ENCODE peak calls at places on chromosome 21, in ten cellular contexts. B, L, Z, I, P, R, F, D, Y and M are unnamed samples.

GRCh38 chr21:14263879-14264278 is 47.9 kb downstream of the RBM11 start:
- DNase-seq in B (no peak), L (no peak), Z (no peak), I (no peak), P (no peak), R (no peak), F (no peak), D (no peak), Y (no peak), M (no peak)

GRCh38 chr21:36175771-36176565 is 19.3 kb downstream of the DOP1B start:
- DNase-seq in B (no peak), L (no peak), Z (no peak), I (no peak), P (no peak), R (no peak), F (no peak), D (no peak), Y (no peak), M (no peak)

GRCh38 chr21:30408782-30409494 is 13.1 kb downstream of the KRTAP13-1 start:
- DNase-seq in B (no peak), L (peak), Z (no peak), I (no peak), P (peak), R (no peak), F (peak), D (peak), Y (no peak), M (no peak)

GRCh38 chr21:38126677-38127271 is 130.0 kb upstream of the KCNJ15 start:
- DNase-seq in B (no peak), L (peak), Z (no peak), I (no peak), P (peak), R (no peak), F (peak), D (peak), Y (no peak), M (peak)

GRCh38 chr21:44836666-44837471 is 19.0 kb upstream of the SUMO3 start:
- DNase-seq in B (peak), L (no peak), Z (no peak), I (no peak), P (peak), R (no peak), F (no peak), D (no peak), Y (no peak), M (no peak)

GRCh38 chr21:26813426-26813998 is 31.7 kb downstream of the ADAMTS1 start:
- DNase-seq in B (no peak), L (no peak), Z (no peak), I (no peak), P (no peak), R (no peak), F (no peak), D (no peak), Y (no peak), M (no peak)

GRCh38 chr21:40194181-40194580 is 326.9 kb downstream of the PCP4 start:
- DNase-seq in B (no peak), L (no peak), Z (no peak), I (no peak), P (no peak), R (no peak), F (no peak), D (no peak), Y (no peak), M (no peak)

GRCh38 chr21:39647476-39647875 is 34.7 kb downstream of the B3GALT5 start:
- DNase-seq in B (no peak), L (no peak), Z (no peak), I (no peak), P (no peak), R (no peak), F (no peak), D (no peak), Y (no peak), M (no peak)

GRCh38 chr21:25561668-25562641 is 45.3 kb downstream of the MRPL39 start:
- DNase-seq in B (peak), L (peak), Z (peak), I (peak), P (peak), R (no peak), F (peak), D (no peak), Y (peak), M (no peak)

GRCh38 chr21:43819511-43820405 is 30.4 kb downstream of the RRP1 start:
- DNase-seq in B (no peak), L (no peak), Z (peak), I (peak), P (no peak), R (no peak), F (no peak), D (no peak), Y (no peak), M (no peak)

GRCh38 chr21:17295997-17296396 is 216.8 kb upstream of the CXADR start:
- DNase-seq in B (no peak), L (no peak), Z (no peak), I (no peak), P (no peak), R (no peak), F (no peak), D (no peak), Y (no peak), M (no peak)

GRCh38 chr21:26519142-26519541 is 53.9 kb downstream of the CYYR1 start:
- DNase-seq in B (no peak), L (no peak), Z (no peak), I (no peak), P (no peak), R (no peak), F (no peak), D (no peak), Y (no peak), M (no peak)

GRCh38 chr21:37207441-37208009 is 59.6 kb downstream of the VPS26C start:
- DNase-seq in B (no peak), L (peak), Z (no peak), I (no peak), P (peak), R (no peak), F (no peak), D (no peak), Y (peak), M (no peak)

GRCh38 chr21:35366348-35367085 is 317.4 kb upstream of the RUNX1 start:
- DNase-seq in B (peak), L (no peak), Z (no peak), I (peak), P (no peak), R (no peak), F (no peak), D (no peak), Y (no peak), M (no peak)

GRCh38 chr21:44779417-44780139 is 22.0 kb downstream of the UBE2G2 start:
- DNase-seq in B (no peak), L (no peak), Z (no peak), I (no peak), P (no peak), R (no peak), F (no peak), D (no peak), Y (no peak), M (no peak)

GRCh38 chr21:21159253-21159899 is 161.2 kb downstream of the NCAM2 start:
- DNase-seq in B (no peak), L (no peak), Z (no peak), I (no peak), P (no peak), R (no peak), F (no peak), D (no peak), Y (no peak), M (no peak)

GRCh38 chr21:18832081-18832670 is 428.6 kb upstream of the TMPRSS15 start:
- DNase-seq in B (no peak), L (no peak), Z (no peak), I (no peak), P (no peak), R (no peak), F (no peak), D (no peak), Y (no peak), M (no peak)

GRCh38 chr21:27021046-27021445 is 54.2 kb upstream of the ADAMTS5 start:
- DNase-seq in B (no peak), L (no peak), Z (no peak), I (no peak), P (no peak), R (no peak), F (no peak), D (no peak), Y (no peak), M (no peak)

GRCh38 chr21:36471254-36471723 is 8.6 kb downstream of the CLDN14 start:
- DNase-seq in B (no peak), L (no peak), Z (no peak), I (no peak), P (no peak), R (no peak), F (no peak), D (peak), Y (peak), M (no peak)

GRCh38 chr21:25639167-25639921 is at the start of gene JAM2:
- DNase-seq in B (peak), L (peak), Z (peak), I (peak), P (peak), R (no peak), F (no peak), D (no peak), Y (no peak), M (peak)

GRCh38 chr21:20971296-20971921 is 26.8 kb upstream of the NCAM2 start:
- DNase-seq in B (peak), L (peak), Z (no peak), I (peak), P (peak), R (no peak), F (no peak), D (no peak), Y (no peak), M (peak)

GRCh38 chr21:44965251-44966022 is 25.6 kb downstream of the SLX9 start:
- DNase-seq in B (no peak), L (no peak), Z (no peak), I (no peak), P (no peak), R (no peak), F (no peak), D (no peak), Y (no peak), M (no peak)

DNA sequence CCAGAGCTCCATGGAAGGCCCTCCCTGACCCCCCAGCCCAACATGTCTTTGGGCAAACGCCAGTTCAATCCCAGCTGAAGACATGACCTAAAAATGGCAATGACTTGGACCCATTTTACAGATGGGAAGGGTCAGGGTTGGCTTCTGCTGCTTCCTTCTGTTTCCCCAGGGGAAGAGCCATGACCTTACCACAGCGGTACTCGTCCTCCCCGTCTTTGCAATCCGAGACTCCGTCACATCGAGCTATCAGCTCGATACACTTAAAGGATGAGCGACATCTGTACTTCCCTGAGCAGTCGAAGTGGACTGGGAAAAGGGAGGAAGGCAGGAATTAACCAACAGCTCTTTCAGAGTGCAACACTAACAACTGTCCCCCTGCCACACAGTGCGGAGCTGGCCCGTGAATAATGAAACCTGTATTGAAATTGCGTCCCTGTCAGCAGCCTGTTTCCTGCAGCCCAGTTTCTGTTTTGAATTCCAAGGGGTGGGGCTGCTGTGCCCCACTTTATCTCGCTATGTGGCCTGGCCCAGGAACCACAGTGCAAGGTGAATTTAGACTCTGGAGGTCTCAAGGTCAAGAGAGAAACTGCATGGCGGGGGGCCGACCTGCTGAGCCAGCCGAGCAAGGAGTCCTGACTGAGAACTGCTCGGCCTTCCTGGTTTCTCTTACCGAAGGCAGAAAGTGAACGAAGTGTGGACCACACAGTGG is 7.0 kb downstream of the TMPRSS3 start:
- DNase-seq in B (no peak), L (no peak), Z (no peak), I (peak), P (no peak), R (no peak), F (peak), D (no peak), Y (no peak), M (no peak)
- TF ChIP-seq EP300 in B (no peak), L (no peak), Z (no peak), I (no peak), P (no peak), R (no peak), F (no peak), D (no peak), Y (no peak), M (no peak)

GRCh38 chr21:45980697-45981096 is 873 bp upstream of the COL6A1 start:
- DNase-seq in B (no peak), L (no peak), Z (no peak), I (no peak), P (no peak), R (no peak), F (no peak), D (no peak), Y (no peak), M (no peak)

GRCh38 chr21:45979651-45980050 is 1.9 kb upstream of the COL6A1 start:
- DNase-seq in B (peak), L (no peak), Z (peak), I (peak), P (peak), R (no peak), F (no peak), D (no peak), Y (no peak), M (no peak)

GRCh38 chr21:45979141-45979631 is 2.4 kb upstream of the COL6A1 start:
- DNase-seq in B (peak), L (peak), Z (peak), I (peak), P (peak), R (no peak), F (no peak), D (no peak), Y (no peak), M (no peak)

GRCh38 chr21:45981154-45981606 is 390 bp upstream of the COL6A1 start:
- DNase-seq in B (peak), L (peak), Z (peak), I (peak), P (peak), R (peak), F (peak), D (peak), Y (no peak), M (peak)

GRCh38 chr21:45980271-45980670 is 1.3 kb upstream of the COL6A1 start:
- DNase-seq in B (no peak), L (no peak), Z (peak), I (peak), P (no peak), R (no peak), F (no peak), D (no peak), Y (no peak), M (no peak)
- TF ChIP-seq EP300 in B (no peak), L (no peak), Z (no peak), I (no peak), P (no peak), R (no peak), F (no peak), D (no peak), Y (no peak), M (no peak)

GRCh38 chr21:33125981-33126380 is 56.0 kb downstream of the OLIG1 start:
- DNase-seq in B (no peak), L (no peak), Z (no peak), I (no peak), P (no peak), R (no peak), F (no peak), D (no peak), Y (no peak), M (no peak)

GRCh38 chr21:33124879-33125278 is 54.9 kb downstream of the OLIG1 start:
- DNase-seq in B (no peak), L (no peak), Z (no peak), I (no peak), P (no peak), R (no peak), F (no peak), D (no peak), Y (no peak), M (no peak)

GRCh38 chr21:33127154-33127893 is 57.4 kb downstream of the OLIG1 start:
- DNase-seq in B (peak), L (peak), Z (peak), I (no peak), P (peak), R (no peak), F (peak), D (peak), Y (peak), M (peak)

GRCh38 chr21:33128538-33128937 is 58.6 kb downstream of the OLIG1 start:
- DNase-seq in B (no peak), L (no peak), Z (no peak), I (no peak), P (no peak), R (no peak), F (no peak), D (no peak), Y (no peak), M (no peak)

DNA sequence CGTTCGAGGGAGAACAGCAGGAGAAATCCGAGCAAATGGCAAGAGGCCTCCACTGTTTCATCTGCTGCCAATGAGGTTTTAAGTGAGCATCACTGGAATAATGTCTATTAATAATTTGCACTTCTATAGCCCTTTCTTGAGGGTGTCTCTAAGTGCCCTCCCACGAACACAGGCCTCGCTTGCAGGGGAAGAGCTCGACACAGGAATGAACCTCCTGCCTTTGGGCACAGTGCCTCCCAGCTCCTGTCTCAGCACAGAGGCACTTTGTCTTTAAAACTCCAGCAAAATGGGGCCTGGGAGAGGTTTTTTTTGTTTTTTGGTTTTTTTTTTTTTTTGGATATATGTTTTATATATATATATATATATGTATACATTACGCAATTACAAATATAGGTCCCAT is 56.6 kb downstream of the OLIG1 start:
- DNase-seq in B (no peak), L (no peak), Z (no peak), I (no peak), P (no peak), R (no peak), F (no peak), D (no peak), Y (no peak), M (no peak)
- TF ChIP-seq EP300 in B (no peak), L (no peak), Z (no peak), I (no peak), P (no peak), R (no peak), F (no peak), D (no peak), Y (no peak), M (no peak)

GRCh38 chr21:32414579-32415358 is 2.3 kb downstream of the EVA1C start:
- DNase-seq in B (no peak), L (peak), Z (peak), I (no peak), P (no peak), R (no peak), F (no peak), D (no peak), Y (no peak), M (no peak)

GRCh38 chr21:32412998-32413504 is 545 bp downstream of the EVA1C start:
- DNase-seq in B (peak), L (no peak), Z (peak), I (peak), P (peak), R (no peak), F (peak), D (no peak), Y (no peak), M (peak)

GRCh38 chr21:32415451-32415850 is 2.9 kb downstream of the EVA1C start:
- DNase-seq in B (no peak), L (no peak), Z (peak), I (no peak), P (no peak), R (no peak), F (no peak), D (no peak), Y (no peak), M (no peak)

GRCh38 chr21:32412162-32412997 is at the start of gene EVA1C:
- DNase-seq in B (peak), L (peak), Z (peak), I (peak), P (peak), R (no peak), F (peak), D (peak), Y (no peak), M (peak)

GRCh38 chr21:32413697-32414578 is 1.4 kb downstream of the EVA1C start:
- DNase-seq in B (peak), L (no peak), Z (peak), I (peak), P (peak), R (no peak), F (no peak), D (no peak), Y (no peak), M (peak)
- TF ChIP-seq EP300 in B (no peak), L (no peak), Z (no peak), I (no peak), P (no peak), R (no peak), F (no peak), D (no peak), Y (no peak), M (no peak)